ENCODE peak calls at places on chromosomes 11 and 22, in seven cellular contexts. I is ureter, H is LoVo, G is EL, A is SK-N-SH, J is spleen, X is GM13977. L is an unnamed sample.

GRCh38 chr22:46561435-46561905 is 24.1 kb upstream of the CELSR1 start:
- DNase-seq in I (no peak), H (peak), G (peak), A (peak), J (peak), X (peak), L (no peak)

GRCh38 chr11:111976614-111977140 is 39.5 kb downstream of the DIXDC1 start:
- DNase-seq in I (peak), H (no peak), G (peak), A (no peak), J (no peak), X (no peak), L (no peak)

GRCh38 chr11:116379185-116379828 is 393.5 kb downstream of the BUD13 start:
- DNase-seq in I (no peak), H (peak), G (no peak), A (no peak), J (no peak), X (no peak), L (no peak)

GRCh38 chr11:114304065-114304464 is 7.9 kb downstream of the NNMT start:
- DNase-seq in I (no peak), H (no peak), G (no peak), A (no peak), J (no peak), X (no peak), L (no peak)

GRCh38 chr11:4060182-4060923 is 34.2 kb upstream of the RRM1 start:
- DNase-seq in I (no peak), H (no peak), G (no peak), A (no peak), J (no peak), X (no peak), L (no peak)

GRCh38 chr11:61342207-61342803 is 9.3 kb downstream of the TKFC start:
- DNase-seq in I (no peak), H (no peak), G (no peak), A (no peak), J (no peak), X (no peak), L (no peak)

GRCh38 chr11:125348141-125348651 is 147.9 kb downstream of the FEZ1 start:
- DNase-seq in I (no peak), H (no peak), G (no peak), A (no peak), J (peak), X (no peak), L (no peak)

GRCh38 chr11:116506446-116506845 is 266.3 kb downstream of the BUD13 start:
- DNase-seq in I (peak), H (no peak), G (no peak), A (peak), J (peak), X (no peak), L (no peak)

GRCh38 chr11:109435121-109435742 is 13.2 kb downstream of the C11orf87 start:
- DNase-seq in I (no peak), H (no peak), G (no peak), A (no peak), J (no peak), X (no peak), L (no peak)

GRCh38 chr22:43418079-43418825 is 6.4 kb downstream of the MPPED1 start:
- DNase-seq in I (no peak), H (no peak), G (no peak), A (no peak), J (no peak), X (no peak), L (no peak)

GRCh38 chr22:48099251-48099650 is 1336.8 kb downstream of the TBC1D22A start:
- DNase-seq in I (no peak), H (no peak), G (no peak), A (no peak), J (peak), X (no peak), L (peak)

GRCh38 chr11:47496808-47497207 is 47.9 kb upstream of the RAPSN start:
- DNase-seq in I (no peak), H (no peak), G (no peak), A (no peak), J (no peak), X (no peak), L (no peak)

GRCh38 chr11:3123761-3124733 is 41.1 kb downstream of the OSBPL5 start:
- DNase-seq in I (peak), H (peak), G (peak), A (peak), J (peak), X (no peak), L (no peak)

GRCh38 chr11:86811637-86812321 is 11.4 kb downstream of the PRSS23 start:
- DNase-seq in I (no peak), H (peak), G (peak), A (no peak), J (no peak), X (no peak), L (no peak)

GRCh38 chr11:65572356-65573043 is at the start of gene FAM89B:
- DNase-seq in I (peak), H (peak), G (peak), A (peak), J (peak), X (peak), L (peak)

GRCh38 chr11:35359321-35360058 is 59.9 kb downstream of the SLC1A2 start:
- DNase-seq in I (no peak), H (no peak), G (no peak), A (no peak), J (no peak), X (no peak), L (no peak)

GRCh38 chr22:48478124-48478523 is 1349.5 kb downstream of the BRD1 start:
- DNase-seq in I (no peak), H (no peak), G (no peak), A (no peak), J (peak), X (no peak), L (no peak)

GRCh38 chr22:28043269-28043668 is 124.2 kb upstream of the PITPNB start:
- DNase-seq in I (no peak), H (no peak), G (peak), A (peak), J (no peak), X (no peak), L (no peak)

GRCh38 chr11:130467116-130467990 is 18.9 kb downstream of the ADAMTS15 start:
- DNase-seq in I (no peak), H (no peak), G (no peak), A (no peak), J (no peak), X (no peak), L (no peak)

GRCh38 chr22:28402539-28402938 is 277.1 kb downstream of the TTC28 start:
- DNase-seq in I (no peak), H (no peak), G (no peak), A (no peak), J (no peak), X (peak), L (no peak)

GRCh38 chr22:27667121-27667843 is 134.3 kb downstream of the MN1 start:
- DNase-seq in I (no peak), H (no peak), G (no peak), A (no peak), J (peak), X (no peak), L (no peak)

GRCh38 chr11:75349540-75350116 is 1.8 kb downstream of the ARRB1 start:
- DNase-seq in I (no peak), H (no peak), G (no peak), A (no peak), J (peak), X (no peak), L (no peak)

GRCh38 chr11:69913591-69914285 is 94.5 kb upstream of the FGF3 start:
- DNase-seq in I (peak), H (no peak), G (no peak), A (no peak), J (peak), X (no peak), L (no peak)

GRCh38 chr11:72668645-72669347 is 5.4 kb downstream of the PDE2A start:
- DNase-seq in I (no peak), H (no peak), G (no peak), A (no peak), J (no peak), X (peak), L (no peak)

GRCh38 chr22:21936151-21936778 is 16.4 kb downstream of the PPM1F start:
- DNase-seq in I (no peak), H (no peak), G (no peak), A (no peak), J (peak), X (no peak), L (no peak)

GRCh38 chr11:27013741-27014415 is 20.0 kb downstream of the FIBIN start:
- DNase-seq in I (no peak), H (no peak), G (no peak), A (no peak), J (no peak), X (no peak), L (no peak)

GRCh38 chr11:63937713-63938480 is 905 bp upstream of the NAA40 start:
- DNase-seq in I (no peak), H (peak), G (no peak), A (peak), J (peak), X (peak), L (no peak)

GRCh38 chr22:47059701-47060161 is 297.3 kb downstream of the TBC1D22A start:
- DNase-seq in I (no peak), H (no peak), G (no peak), A (no peak), J (peak), X (peak), L (no peak)

GRCh38 chr11:119639642-119640205 is 89.3 kb downstream of the NECTIN1 start:
- DNase-seq in I (no peak), H (no peak), G (no peak), A (no peak), J (no peak), X (no peak), L (no peak)

GRCh38 chr11:120702656-120703055 is 191.1 kb downstream of the GRIK4 start:
- DNase-seq in I (no peak), H (no peak), G (no peak), A (no peak), J (no peak), X (peak), L (no peak)

GRCh38 chr11:1234054-1234720 is 11.3 kb downstream of the MUC5B start:
- DNase-seq in I (no peak), H (no peak), G (no peak), A (peak), J (peak), X (no peak), L (no peak)

GRCh38 chr22:28029201-28029948 is 110.3 kb upstream of the PITPNB start:
- DNase-seq in I (peak), H (no peak), G (peak), A (peak), J (peak), X (no peak), L (peak)

GRCh38 chr11:18005376-18006129 is 7.3 kb downstream of the SERGEF start:
- DNase-seq in I (no peak), H (no peak), G (no peak), A (no peak), J (no peak), X (no peak), L (no peak)

GRCh38 chr22:33666661-33667619 is 253.3 kb downstream of the LARGE1 start:
- DNase-seq in I (no peak), H (no peak), G (no peak), A (no peak), J (no peak), X (no peak), L (no peak)

GRCh38 chr11:7484645-7485044 is 661 bp upstream of the OLFML1 start:
- DNase-seq in I (no peak), H (no peak), G (peak), A (no peak), J (no peak), X (no peak), L (no peak)